ENCODE peak calls at places on chromosome 18, in four cellular contexts. P is BJ, L is GM23338, J is AG04450. E is an unnamed sample.

GRCh38 chr18:70536370-70537062 is 247.7 kb downstream of the SOCS6 start:
- DNase-seq in L (no peak), P (no peak), J (no peak), E (no peak)

GRCh38 chr18:58723810-58724602 is 52.7 kb downstream of the MALT1 start:
- DNase-seq in L (no peak), J (no peak), P (no peak), E (no peak)

GRCh38 chr18:55838841-55839240 is 250.8 kb upstream of the TCF4 start:
- DNase-seq in J (no peak), P (no peak), L (no peak), E (no peak)

GRCh38 chr18:9914334-9914583 is 443 bp downstream of the VAPA start:
- DNase-seq in P (no peak), J (no peak), L (peak), E (no peak)

GRCh38 chr18:39909706-39910105 is 2045.3 kb upstream of the PIK3C3 start:
- DNase-seq in P (no peak), L (no peak), J (no peak), E (no peak)

GRCh38 chr18:9943311-9943710 is 29.5 kb downstream of the VAPA start:
- DNase-seq in J (no peak), P (no peak), L (no peak), E (no peak)

GRCh38 chr18:26655010-26655613 is 106.8 kb upstream of the KCTD1 start:
- DNase-seq in L (no peak), J (no peak), P (no peak), E (no peak)

GRCh38 chr18:21112140-21112473 is 494 bp upstream of the ROCK1 start:
- DNase-seq in J (no peak), P (no peak), L (no peak), E (no peak)

GRCh38 chr18:6811816-6812215 is 82.3 kb downstream of the ARHGAP28 start:
- DNase-seq in P (no peak), J (no peak), L (no peak), E (no peak)

GRCh38 chr18:13613099-13613498 is 113.3 kb downstream of the FAM210A start:
- DNase-seq in P (no peak), L (no peak), J (no peak), E (no peak)

GRCh38 chr18:13120967-13121586 is 97.5 kb upstream of the LDLRAD4 start:
- DNase-seq in J (no peak), P (peak), L (no peak), E (no peak)

GRCh38 chr18:8097942-8098341 is 511.3 kb upstream of the RAB12 start:
- DNase-seq in L (no peak), J (no peak), P (no peak), E (no peak)

GRCh38 chr18:59451073-59451472 is 92.0 kb upstream of the LMAN1 start:
- DNase-seq in J (no peak), P (no peak), L (no peak), E (no peak)

GRCh38 chr18:26656944-26657536 is 108.7 kb upstream of the KCTD1 start:
- DNase-seq in P (no peak), J (peak), L (peak), E (no peak)

GRCh38 chr18:49613141-49613641 is 51.3 kb downstream of the LIPG start:
- DNase-seq in P (no peak), L (peak), J (no peak), E (no peak)

GRCh38 chr18:71673498-71673897 is 870.6 kb downstream of the CBLN2 start:
- DNase-seq in P (no peak), L (no peak), J (no peak), E (no peak)

GRCh38 chr18:49002045-49002444 is 51.3 kb upstream of the SMAD7 start:
- DNase-seq in P (no peak), J (no peak), L (no peak), E (no peak)

GRCh38 chr18:79862562-79862961 is 64.8 kb downstream of the KCNG2 start:
- DNase-seq in P (no peak), J (no peak), L (no peak), E (no peak)

GRCh38 chr18:32545631-32546030 is 74.9 kb upstream of the GAREM1 start:
- DNase-seq in L (no peak), P (no peak), J (no peak), E (no peak)

GRCh38 chr18:10210077-10210476 is 244.4 kb upstream of the APCDD1 start:
- DNase-seq in P (no peak), L (no peak), J (no peak), E (no peak)

GRCh38 chr18:39523281-39523680 is 1957.7 kb upstream of the CELF4 start:
- DNase-seq in L (no peak), P (no peak), J (peak), E (no peak)

GRCh38 chr18:26459884-26460283 is 88.5 kb downstream of the KCTD1 start:
- DNase-seq in P (no peak), L (no peak), J (no peak), E (no peak)

GRCh38 chr18:28576941-28577340 is 400.0 kb upstream of the CDH2 start:
- DNase-seq in P (no peak), J (no peak), L (no peak), E (no peak)

GRCh38 chr18:12750076-12750707 is 47.4 kb downstream of the PSMG2 start:
- DNase-seq in L (no peak), J (no peak), P (no peak), E (no peak)

GRCh38 chr18:6835345-6835744 is 105.8 kb downstream of the ARHGAP28 start:
- DNase-seq in L (no peak), P (no peak), J (peak), E (no peak)

GRCh38 chr18:56161604-56162003 is 476.8 kb downstream of the TXNL1 start:
- DNase-seq in P (no peak), L (no peak), J (no peak), E (no peak)

GRCh38 chr18:78967692-78968091 is 11.9 kb upstream of the SALL3 start:
- DNase-seq in L (no peak), P (no peak), J (no peak), E (no peak)

GRCh38 chr18:74248189-74248975 is 43.4 kb downstream of the CYB5A start:
- DNase-seq in J (no peak), P (no peak), L (no peak), E (no peak)

GRCh38 chr18:14914771-14915170 is 166.8 kb downstream of the ANKRD30B start:
- DNase-seq in J (no peak), L (no peak), P (no peak), E (no peak)

GRCh38 chr18:43129946-43130523 is 14.6 kb upstream of the RIT2 start:
- DNase-seq in P (no peak), L (no peak), J (no peak), E (no peak)

GRCh38 chr18:7568426-7568825 is 1.3 kb downstream of the PTPRM start:
- DNase-seq in P (no peak), J (no peak), L (peak), E (peak)

GRCh38 chr18:47689386-47689785 is 241.1 kb downstream of the SMAD2 start:
- DNase-seq in L (peak), J (no peak), P (no peak), E (no peak)

GRCh38 chr18:6920099-6920955 is 190.8 kb downstream of the ARHGAP28 start:
- DNase-seq in P (peak), L (peak), J (peak), E (no peak)

GRCh38 chr18:10497350-10497749 is 28.5 kb upstream of the NAPG start:
- DNase-seq in L (no peak), P (no peak), J (no peak), E (no peak)

GRCh38 chr18:55794288-55795052 is 206.5 kb upstream of the TCF4 start:
- DNase-seq in L (no peak), J (peak), P (no peak), E (no peak)

GRCh38 chr18:79242246-79242645 is 153.5 kb upstream of the NFATC1 start:
- DNase-seq in J (no peak), P (no peak), L (no peak), E (no peak)

GRCh38 chr18:47397671-47398319 is 146.3 kb upstream of the SKOR2 start:
- DNase-seq in J (no peak), L (peak), P (no peak), E (no peak)

GRCh38 chr18:68733693-68734092 is 18.8 kb upstream of the TMX3 start:
- DNase-seq in L (peak), J (no peak), P (no peak), E (no peak)

GRCh38 chr18:30113454-30113853 is 929.1 kb downstream of the DSC3 start:
- DNase-seq in L (no peak), P (no peak), J (no peak), E (no peak)

GRCh38 chr18:28015671-28016070 is 161.3 kb downstream of the CDH2 start:
- DNase-seq in P (no peak), J (no peak), L (peak), E (no peak)

GRCh38 chr18:57194622-57195021 is 47.7 kb downstream of the BOD1L2 start:
- DNase-seq in J (no peak), L (no peak), P (no peak), E (no peak)
- TF ChIP-seq CTCF in J (no peak), L (no peak), P (no peak), E (no peak)

DNA sequence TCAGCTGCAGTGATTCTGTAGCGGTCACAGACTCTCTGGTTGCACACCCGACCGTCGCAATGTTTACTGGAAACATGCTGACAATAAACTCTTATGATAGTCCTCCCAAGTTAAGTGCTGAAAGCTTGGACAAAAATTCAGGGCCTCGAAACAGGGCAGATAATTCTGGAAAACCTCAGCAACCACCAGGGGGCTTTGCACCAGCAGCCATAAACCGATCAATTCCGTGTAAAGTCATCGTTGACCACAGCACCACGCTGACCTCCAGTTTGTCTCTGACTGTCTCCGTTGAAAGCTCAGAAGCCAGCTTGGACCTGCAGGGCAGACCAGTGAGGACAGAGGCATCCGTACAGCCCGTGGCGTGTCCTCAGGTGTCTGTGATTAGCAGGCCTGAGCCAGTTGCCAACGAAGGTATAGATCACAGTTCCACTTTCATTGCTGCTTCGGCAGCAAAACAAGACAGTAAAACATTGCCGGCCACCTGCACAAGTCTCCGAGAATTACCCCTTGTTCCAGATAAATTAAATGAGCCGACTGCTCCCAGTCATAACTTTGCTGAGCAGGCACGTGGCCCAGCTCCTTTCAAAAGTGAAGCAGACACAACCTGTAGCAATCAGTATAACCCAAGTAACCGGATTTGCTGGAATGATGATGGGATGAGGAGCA is 166.1 kb downstream of the ASXL3 start:
- DNase-seq in J (no peak), P (no peak), L (peak), E (no peak)
- TF ChIP-seq CTCF in J (peak), P (no peak), L (peak), E (no peak)

GRCh38 chr18:44679056-44679911 is 1.4 kb upstream of the SETBP1 start:
- DNase-seq in P (no peak), L (peak), J (peak), E (peak)
- TF ChIP-seq CTCF in P (peak), L (peak), J (peak), E (peak)

DNA sequence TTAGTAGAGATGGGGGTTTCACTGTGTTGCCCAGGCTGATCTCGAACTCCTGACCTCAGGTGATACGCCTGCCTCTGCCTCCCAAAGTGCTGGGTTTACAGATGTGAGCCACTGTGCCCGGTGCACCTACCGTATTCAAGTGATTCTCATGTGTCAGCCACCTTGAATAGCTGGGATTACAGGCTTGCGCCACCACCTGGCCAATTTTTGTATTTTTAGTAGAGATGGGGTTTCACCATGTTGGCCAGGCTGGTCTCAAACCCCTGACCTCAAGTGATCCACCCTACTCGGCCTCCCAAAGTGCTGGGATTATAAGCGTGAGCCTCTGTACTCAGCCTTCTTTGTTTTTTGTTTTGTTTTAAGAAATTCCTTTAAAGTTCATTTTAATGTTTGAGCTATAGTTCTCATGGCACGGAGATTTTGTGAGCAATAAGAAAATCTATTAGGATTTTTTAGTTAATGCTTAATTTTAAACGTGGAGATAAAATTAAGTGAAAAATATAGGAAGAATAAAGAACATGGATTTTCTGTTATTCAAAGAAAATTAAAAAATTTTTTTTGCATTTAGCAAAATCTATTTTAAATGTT is 242.6 kb downstream of the PHLPP1 start:
- DNase-seq in L (peak), P (no peak), J (no peak), E (peak)
- TF ChIP-seq CTCF in L (peak), P (peak), J (peak), E (peak)